ENCODE peak calls at places on chromosome 21, in five cellular contexts. S is mesenchymal stem cell; J is CD4-positive, alpha-beta memory T cell; E is CD4-positive, CD25-positive, alpha-beta regulatory T cell; G is SK-N-MC. M is an unnamed sample.

GRCh38 chr21:41653944-41654625 is 112.8 kb downstream of the RIPK4 start:
- DNase-seq in S (no peak), G (no peak), E (no peak), J (no peak), M (no peak)

GRCh38 chr21:45491623-45492022 is 50.6 kb downstream of the SLC19A1 start:
- DNase-seq in J (no peak), S (no peak), E (no peak), G (no peak), M (no peak)

GRCh38 chr21:26555554-26555953 is 17.5 kb downstream of the CYYR1 start:
- DNase-seq in J (no peak), G (no peak), E (no peak), S (no peak), M (no peak)

GRCh38 chr21:37916795-37917142 is 512 bp upstream of the KCNJ6 start:
- DNase-seq in S (peak), E (no peak), G (no peak), J (no peak), M (no peak)

GRCh38 chr21:25638634-25639166 is 358 bp upstream of the JAM2 start:
- DNase-seq in G (no peak), S (peak), E (peak), J (peak), M (no peak)

GRCh38 chr21:37462087-37462861 is 95.7 kb downstream of the DYRK1A start:
- DNase-seq in E (no peak), S (no peak), J (no peak), G (no peak), M (no peak)

GRCh38 chr21:45577806-45578801 is 35.9 kb upstream of the SLC19A1 start:
- DNase-seq in J (no peak), E (no peak), G (no peak), S (no peak), M (no peak)

GRCh38 chr21:42593007-42593814 is 60.2 kb upstream of the PDE9A start:
- DNase-seq in J (peak), G (no peak), S (peak), E (peak), M (no peak)

GRCh38 chr21:37072239-37072987 is 458 bp downstream of the PIGP start:
- DNase-seq in E (peak), J (no peak), G (peak), S (peak), M (peak)

GRCh38 chr21:37896788-37897187 is 19.5 kb downstream of the KCNJ6 start:
- DNase-seq in E (no peak), S (no peak), J (no peak), G (no peak), M (no peak)

GRCh38 chr21:15729346-15729673 is 472 bp upstream of the USP25 start:
- DNase-seq in G (no peak), J (no peak), S (no peak), E (no peak), M (no peak)

GRCh38 chr21:36980280-36981048 is 14.0 kb upstream of the HLCS start:
- DNase-seq in S (peak), E (no peak), G (no peak), J (no peak), M (no peak)

GRCh38 chr21:24825348-24825747 is 781.9 kb downstream of the MRPL39 start:
- DNase-seq in G (no peak), J (no peak), E (no peak), S (no peak), M (no peak)

GRCh38 chr21:25396135-25396711 is 211.1 kb downstream of the MRPL39 start:
- DNase-seq in J (no peak), S (no peak), E (peak), G (no peak), M (no peak)

GRCh38 chr21:14945176-14945575 is 119.6 kb downstream of the NRIP1 start:
- DNase-seq in J (no peak), S (no peak), E (no peak), G (no peak), M (no peak)

GRCh38 chr21:44983421-44984206 is 43.8 kb downstream of the SLX9 start:
- DNase-seq in E (no peak), J (no peak), S (no peak), G (no peak), M (no peak)

GRCh38 chr21:40169971-40170370 is 302.7 kb downstream of the PCP4 start:
- DNase-seq in E (no peak), G (no peak), S (no peak), J (no peak), M (no peak)

GRCh38 chr21:41153443-41153842 is 14.5 kb upstream of the BACE2 start:
- DNase-seq in G (no peak), E (no peak), J (no peak), S (no peak), M (no peak)

GRCh38 chr21:45416619-45417018 is 11.7 kb downstream of the COL18A1 start:
- DNase-seq in S (no peak), G (no peak), E (no peak), J (no peak), M (no peak)

GRCh38 chr21:42272984-42273600 is 42.1 kb downstream of the TFF3 start:
- DNase-seq in S (no peak), G (no peak), E (no peak), J (no peak), M (no peak)

GRCh38 chr21:46187251-46187650 is 3.0 kb upstream of the SPATC1L start:
- DNase-seq in J (no peak), G (no peak), E (no peak), S (no peak), M (no peak)

GRCh38 chr21:27475363-27475955 is 508.6 kb upstream of the ADAMTS5 start:
- DNase-seq in J (no peak), E (no peak), G (no peak), S (peak), M (no peak)

GRCh38 chr21:42624936-42625335 is 28.5 kb upstream of the PDE9A start:
- DNase-seq in G (no peak), E (no peak), S (no peak), J (no peak), M (no peak)

GRCh38 chr21:37220433-37220980 is 46.6 kb downstream of the VPS26C start:
- DNase-seq in G (no peak), S (no peak), E (peak), J (peak), M (no peak)

GRCh38 chr21:45075606-45076244 is 1.3 kb downstream of the ADARB1 start:
- DNase-seq in J (no peak), S (no peak), E (no peak), G (no peak), M (no peak)

GRCh38 chr21:45270306-45270821 is 17.3 kb downstream of the POFUT2 start:
- DNase-seq in G (no peak), E (no peak), J (no peak), S (no peak), M (no peak)

DNA sequence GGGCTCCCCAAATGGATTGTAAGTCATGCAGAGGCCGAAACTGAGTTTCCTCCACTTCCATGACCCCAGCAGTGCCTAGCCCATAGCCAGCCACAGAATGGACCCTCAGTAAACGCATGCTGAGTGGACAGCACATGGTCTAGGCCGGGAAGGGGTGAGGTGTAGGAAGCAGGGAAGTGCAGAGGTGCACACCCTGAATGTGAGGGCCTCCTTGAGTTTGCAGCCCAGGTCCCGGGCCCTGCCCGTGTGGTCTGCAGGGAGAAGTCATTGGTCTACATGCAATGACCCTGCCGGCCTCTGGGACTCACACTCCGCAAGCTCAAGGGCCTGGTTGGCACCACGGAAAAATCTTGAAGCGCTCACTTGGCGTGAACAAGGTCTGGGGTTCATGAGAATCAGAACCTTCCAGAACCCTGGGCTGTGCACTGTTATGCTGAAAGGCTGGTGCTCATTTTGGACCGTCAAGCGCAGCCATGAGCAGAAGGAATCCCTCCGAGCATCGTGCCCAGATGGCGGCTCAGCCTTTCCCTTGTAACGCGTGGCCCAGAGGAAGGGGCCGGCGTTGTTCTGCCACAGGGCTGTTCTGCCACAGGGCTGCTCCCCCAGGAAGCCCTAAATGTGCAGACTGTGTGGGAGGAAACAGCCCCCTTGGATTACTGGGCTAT is 66.4 kb downstream of the PSMG1 start:
- DNase-seq in J (no peak), G (no peak), E (no peak), S (no peak), M (no peak)
- H3K4me3 ChIP-seq in J (no peak), G (no peak), E (no peak), S (no peak), M (no peak)

GRCh38 chr21:34615487-34615814 is 538 bp upstream of the RCAN1 start:
- DNase-seq in G (no peak), J (no peak), S (no peak), E (no peak), M (no peak)
- H3K4me3 ChIP-seq in G (peak), J (peak), S (peak), E (peak), M (peak)

GRCh38 chr21:30436986-30437385 is 3.1 kb upstream of the KRTAP15-1 start:
- DNase-seq in E (no peak), J (no peak), G (no peak), S (no peak), M (no peak)
- H3K4me3 ChIP-seq in E (no peak), J (no peak), G (no peak), S (no peak), M (no peak)

GRCh38 chr21:35343046-35343816 is 294.1 kb upstream of the RUNX1 start:
- DNase-seq in G (no peak), S (no peak), J (peak), E (peak), M (no peak)
- H3K4me3 ChIP-seq in G (no peak), S (no peak), J (peak), E (peak), M (no peak)

GRCh38 chr21:32246571-32246970 is 32.3 kb downstream of the MIS18A start:
- DNase-seq in S (no peak), G (no peak), E (no peak), J (no peak), M (no peak)
- H3K4me3 ChIP-seq in S (no peak), G (no peak), E (no peak), J (no peak), M (no peak)

GRCh38 chr21:19712441-19712840 is 1285.8 kb upstream of the NCAM2 start:
- DNase-seq in S (no peak), E (no peak), J (no peak), G (no peak), M (no peak)
- H3K4me3 ChIP-seq in S (no peak), E (no peak), J (no peak), G (no peak), M (no peak)